ENCODE peak calls at places on chromosomes 2 and 18, in five cellular contexts. I is transverse colon, N is GM23338, G is sigmoid colon, W is spleen. D is an unnamed sample.

GRCh38 chr18:13175266-13175665 is 43.3 kb upstream of the LDLRAD4 start:
- DNase-seq in I (no peak), N (no peak), G (no peak), W (no peak), D (no peak)

GRCh38 chr2:135164431-135164830 is 112.3 kb downstream of the RAB3GAP1 start:
- DNase-seq in I (no peak), N (no peak), G (no peak), W (no peak), D (no peak)

GRCh38 chr2:3585239-3586109 is 9.4 kb upstream of the COLEC11 start:
- DNase-seq in I (peak; percentile 41), N (no peak), G (peak; percentile 84), W (no peak), D (no peak)

GRCh38 chr18:50638623-50639398 is 78.9 kb downstream of the MAPK4 start:
- DNase-seq in I (no peak), N (peak; percentile 73), G (no peak), W (no peak), D (no peak)

GRCh38 chr2:168495524-168495923 is 39.5 kb downstream of the CERS6 start:
- DNase-seq in I (no peak), N (no peak), G (no peak), W (no peak), D (no peak)

GRCh38 chr2:159615936-159616733 is at the start of gene BAZ2B:
- DNase-seq in I (peak; percentile 64), N (peak; percentile 75), G (peak; percentile 81), W (no peak), D (no peak)

GRCh38 chr2:46873632-46874068 is 42.0 kb downstream of the MCFD2 start:
- DNase-seq in I (peak; percentile 73), N (no peak), G (peak; percentile 94), W (no peak), D (peak; percentile 98)

GRCh38 chr18:58026395-58026794 is 17.6 kb upstream of the NEDD4L start:
- DNase-seq in I (no peak), N (peak; percentile 53), G (no peak), W (no peak), D (no peak)

GRCh38 chr2:98883780-98884211 is 52.2 kb downstream of the CRACDL start:
- DNase-seq in I (no peak), N (no peak), G (no peak), W (peak; percentile 41), D (no peak)

GRCh38 chr2:147600223-147600622 is 244.6 kb upstream of the ACVR2A start:
- DNase-seq in I (no peak), N (no peak), G (no peak), W (no peak), D (no peak)

GRCh38 chr2:141109633-141110032 is 1021.2 kb downstream of the LRP1B start:
- DNase-seq in I (no peak), N (peak; percentile 64), G (no peak), W (no peak), D (no peak)

GRCh38 chr2:232502901-232503791 is 15.5 kb upstream of the ECEL1 start:
- DNase-seq in I (peak; percentile 14), N (peak; percentile 65), G (no peak), W (no peak), D (no peak)

GRCh38 chr2:157107877-157108276 is 149.6 kb upstream of the GALNT5 start:
- DNase-seq in I (peak; percentile 33), N (no peak), G (no peak), W (no peak), D (no peak)

GRCh38 chr2:27095745-27096651 is 9.4 kb downstream of the KHK start:
- DNase-seq in I (peak; percentile 55), N (peak; percentile 87), G (no peak), W (peak; percentile 86), D (no peak)

GRCh38 chr2:142682528-142682927 is 194.9 kb upstream of the KYNU start:
- DNase-seq in I (no peak), N (no peak), G (no peak), W (no peak), D (no peak)

GRCh38 chr2:56100791-56101312 is 82.9 kb upstream of the CCDC85A start:
- DNase-seq in I (no peak), N (no peak), G (no peak), W (no peak), D (no peak)

GRCh38 chr2:102048465-102048864 is 56.7 kb downstream of the IL1R2 start:
- DNase-seq in I (peak; percentile 46), N (no peak), G (peak; percentile 83), W (no peak), D (no peak)

GRCh38 chr18:25568926-25569325 is 217.0 kb upstream of the ZNF521 start:
- DNase-seq in I (no peak), N (no peak), G (no peak), W (no peak), D (no peak)

GRCh38 chr2:135904590-135904989 is 28.3 kb upstream of the MCM6 start:
- DNase-seq in I (no peak), N (no peak), G (no peak), W (no peak), D (no peak)

GRCh38 chr18:26468931-26469340 is 79.4 kb downstream of the KCTD1 start:
- DNase-seq in I (peak; percentile 20), N (peak; percentile 84), G (no peak), W (no peak), D (no peak)

GRCh38 chr2:96861074-96861473 is 3.3 kb upstream of the ANKRD39 start:
- DNase-seq in I (no peak), N (no peak), G (peak; percentile 68), W (peak; percentile 81), D (no peak)

GRCh38 chr2:53268086-53268485 is 499.5 kb upstream of the CHAC2 start:
- DNase-seq in I (no peak), N (peak; percentile 42), G (no peak), W (no peak), D (no peak)

GRCh38 chr2:61183815-61184214 is 21.8 kb downstream of the C2orf74 start:
- DNase-seq in I (no peak), N (no peak), G (no peak), W (no peak), D (no peak)

GRCh38 chr2:61182059-61182383 is 20.0 kb downstream of the C2orf74 start:
- DNase-seq in I (no peak), N (no peak), G (no peak), W (no peak), D (no peak)

GRCh38 chr2:61184263-61184662 is 22.3 kb downstream of the C2orf74 start:
- DNase-seq in I (no peak), N (no peak), G (no peak), W (no peak), D (no peak)

GRCh38 chr2:61185329-61185728 is 23.3 kb downstream of the C2orf74 start:
- DNase-seq in I (no peak), N (peak; percentile 19), G (no peak), W (no peak), D (no peak)

GRCh38 chr2:61187069-61187468 is 25.1 kb downstream of the C2orf74 start:
- DNase-seq in I (no peak), N (no peak), G (no peak), W (no peak), D (no peak)
- H3K27ac ChIP-seq in I (no peak overlapping the region), N (no peak overlapping the region), G (no peak overlapping the region), W (no peak overlapping the region), D (no peak overlapping the region)

GRCh38 chr2:214451516-214451915 is 40.7 kb downstream of the VWC2L start:
- DNase-seq in I (no peak), N (no peak), G (no peak), W (no peak), D (no peak)

DNA sequence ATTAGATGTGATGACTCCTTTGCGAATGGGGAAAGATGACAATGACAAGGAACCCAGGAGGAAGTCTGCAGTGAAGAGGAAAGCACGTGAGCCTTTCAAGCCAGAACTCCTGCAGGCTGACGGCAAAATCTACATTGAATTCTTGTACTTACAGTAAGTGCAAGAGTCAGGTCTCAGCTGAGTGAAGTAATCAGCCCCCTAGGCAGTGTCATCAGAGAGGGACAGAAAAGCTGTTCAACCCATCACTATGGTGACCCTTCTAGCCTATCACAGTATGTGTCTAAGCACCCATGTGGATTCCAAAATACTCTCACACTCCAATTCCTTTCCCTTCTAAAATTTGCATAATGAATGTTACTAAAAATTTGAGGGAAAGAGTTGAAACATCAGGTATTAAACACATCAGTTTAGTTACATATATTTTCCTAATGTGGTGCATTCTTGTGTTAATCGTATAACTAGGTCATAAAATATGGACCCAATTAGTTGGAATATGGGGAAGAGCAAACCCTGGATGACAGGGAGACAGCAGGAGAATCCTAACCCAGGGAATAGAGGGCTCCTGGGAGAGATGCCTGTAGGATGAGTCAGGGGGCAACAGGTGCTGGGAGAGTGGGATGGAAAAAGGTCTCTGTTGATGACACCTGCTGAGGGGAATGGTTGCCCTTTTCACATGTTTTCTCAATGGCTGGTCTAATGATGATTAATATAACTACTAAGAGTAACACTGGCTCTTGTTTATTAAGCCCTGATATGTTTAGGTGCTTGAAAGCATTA is 39.5 kb downstream of the VWC2L start:
- DNase-seq in I (no peak), N (peak; percentile 21), G (no peak), W (no peak), D (no peak)
- TF ChIP-seq POLR2AphosphoS5 in I (no peak), N (no peak), G (no peak), W (no peak), D (no peak)

DNA sequence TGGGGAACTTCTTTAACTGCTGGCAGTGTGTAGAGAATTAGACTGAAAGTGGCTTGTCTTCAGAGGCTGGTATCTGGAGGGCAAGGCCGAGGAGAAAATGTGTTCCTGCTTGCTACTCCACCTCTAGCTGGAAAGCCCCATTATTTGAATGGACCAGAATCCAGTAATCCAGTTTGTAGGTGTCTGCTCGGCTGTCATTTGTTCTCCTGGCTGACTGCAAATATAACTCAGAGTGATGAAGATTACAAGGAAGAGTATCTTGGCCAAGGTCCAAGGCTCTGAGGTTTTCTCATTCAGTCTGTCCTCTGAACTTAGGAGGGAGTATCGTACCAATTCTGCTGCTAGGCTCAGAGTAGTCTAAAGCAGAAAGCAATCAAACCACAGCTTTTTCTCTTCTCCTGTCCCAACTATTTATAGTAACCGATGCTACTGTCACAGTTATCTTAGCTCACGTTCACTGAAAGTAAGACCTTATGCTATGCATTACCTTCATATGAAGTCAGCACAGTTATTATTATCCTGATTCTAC is 228.6 kb downstream of the SETBP1 start:
- DNase-seq in I (peak; percentile 25), N (no peak), G (no peak), W (no peak), D (no peak)
- H3K4me1 ChIP-seq in I (no peaks in the 10 kb centered on the region), N (no peaks in the 10 kb centered on the region), G (peaks cover 19% of the 10 kb centered on the region), W (peaks cover 20% of the 10 kb centered on the region), D (peaks cover 9% of the 10 kb centered on the region)

GRCh38 chr2:218961651-218962570 is 2.4 kb downstream of the CDK5R2 start:
- DNase-seq in I (no peak), N (peak; percentile 68), G (no peak), W (no peak), D (no peak)

GRCh38 chr2:218962859-218963492 is 3.5 kb downstream of the CDK5R2 start:
- DNase-seq in I (peak; percentile 51), N (peak; percentile 98), G (no peak), W (no peak), D (no peak)

GRCh38 chr2:218961229-218961628 is 1.8 kb downstream of the CDK5R2 start:
- DNase-seq in I (no peak), N (no peak), G (no peak), W (no peak), D (no peak)

GRCh38 chr2:218964041-218964771 is 4.7 kb downstream of the CDK5R2 start:
- DNase-seq in I (no peak), N (peak; percentile 46), G (no peak), W (no peak), D (peak; percentile 34)

GRCh38 chr2:218963597-218963996 is 4.1 kb downstream of the CDK5R2 start:
- DNase-seq in I (no peak), N (no peak), G (no peak), W (no peak), D (peak; percentile 70)
- H3K27ac ChIP-seq in I (no peak overlapping the region), N (no peak overlapping the region), G (no peak overlapping the region), W (no peak overlapping the region), D (no peak overlapping the region)

GRCh38 chr2:105407946-105408743 is 9.3 kb upstream of the FHL2 start:
- DNase-seq in I (no peak), N (no peak), G (no peak), W (no peak), D (no peak)
- TF ChIP-seq POLR2AphosphoS5 in I (no peak), N (no peak), G (no peak), W (no peak), D (no peak)

D was measured in vagina.